ENCODE peak calls at places on chromosome 11, in five cellular contexts. U is CD4-positive, CD25-positive, alpha-beta regulatory T cell; X is foreskin fibroblast; W is neuronal stem cell; V is OCI-LY7. K is an unnamed sample.

GRCh38 chr11:117657801-117658200 is 139.2 kb downstream of the DSCAML1 start:
- DNase-seq in U (no peak), X (no peak), W (no peak), V (no peak), K (no peak)

GRCh38 chr11:73797457-73797856 is 9.8 kb downstream of the MRPL48 start:
- DNase-seq in U (no peak), X (no peak), W (no peak), V (no peak), K (no peak)

GRCh38 chr11:119316017-119316728 is 757 bp downstream of the MCAM start:
- DNase-seq in U (no peak), X (no peak), W (no peak), V (no peak), K (no peak)

GRCh38 chr11:24422371-24422770 is 74.5 kb upstream of the LUZP2 start:
- DNase-seq in U (no peak), X (no peak), W (no peak), V (no peak), K (no peak)

GRCh38 chr11:3225159-3225758 is 6.6 kb upstream of the MRGPRG start:
- DNase-seq in U (no peak), X (no peak), W (no peak), V (no peak), K (no peak)

GRCh38 chr11:44556735-44557409 is 8.6 kb upstream of the CD82 start:
- DNase-seq in U (peak), X (peak), W (peak), V (peak), K (peak)

GRCh38 chr11:69360606-69361005 is 66.7 kb downstream of the MYEOV start:
- DNase-seq in U (no peak), X (no peak), W (no peak), V (no peak), K (no peak)

GRCh38 chr11:46003647-46004046 is 81.2 kb downstream of the LARGE2 start:
- DNase-seq in U (no peak), X (no peak), W (no peak), V (no peak), K (no peak)

GRCh38 chr11:72786305-72787261 is 7.3 kb downstream of the STARD10 start:
- DNase-seq in U (no peak), X (no peak), W (no peak), V (no peak), K (no peak)

GRCh38 chr11:2150206-2150847 is 10.7 kb downstream of the INS start:
- DNase-seq in U (no peak), X (peak), W (peak), V (peak), K (no peak)

GRCh38 chr11:111729441-111729840 is 36.7 kb downstream of the PPP2R1B start:
- DNase-seq in U (no peak), X (no peak), W (no peak), V (no peak), K (no peak)

GRCh38 chr11:63592975-63593395 is 21.2 kb downstream of the PLAAT3 start:
- DNase-seq in U (no peak), X (peak), W (no peak), V (peak), K (peak)

GRCh38 chr11:61037694-61038093 is 64.6 kb upstream of the CD5 start:
- DNase-seq in U (no peak), X (peak), W (no peak), V (no peak), K (no peak)

DNA sequence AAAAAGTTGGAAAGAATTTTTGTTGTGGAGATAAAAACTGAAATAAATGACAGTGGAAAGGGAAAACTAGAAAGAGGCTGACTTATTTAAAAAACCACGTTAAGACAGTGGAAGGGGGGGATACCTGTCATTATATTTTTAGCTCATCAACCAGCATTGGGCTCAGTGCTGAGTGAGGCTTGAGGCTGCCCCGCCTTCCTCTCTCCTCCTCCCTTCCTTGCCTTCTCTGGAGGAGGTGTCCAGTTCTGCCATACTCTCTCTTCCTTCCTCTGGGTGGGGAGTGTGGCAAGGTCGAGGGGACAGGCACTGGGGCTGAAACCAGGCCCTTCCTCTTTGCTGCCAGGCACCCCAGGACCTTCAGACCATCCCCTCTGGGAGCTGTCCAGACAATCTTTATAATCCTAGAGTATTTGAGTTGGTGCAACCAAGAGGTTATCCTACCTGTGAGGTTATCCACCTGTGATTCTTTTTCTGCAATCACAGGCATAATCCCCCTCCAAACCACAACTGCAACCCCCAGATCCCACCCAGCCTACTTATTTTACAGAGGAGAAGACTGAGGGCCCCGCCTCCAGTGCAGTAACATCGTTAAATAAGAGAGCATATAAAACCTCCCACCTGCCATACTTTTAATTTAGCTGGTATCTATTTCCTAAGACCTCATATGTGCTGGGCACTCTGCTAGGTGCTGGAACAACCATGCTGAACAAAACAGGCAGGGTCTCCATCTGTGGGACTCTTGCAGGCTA is 578.5 kb downstream of the BUD13 start:
- DNase-seq in U (no peak), X (no peak), W (no peak), V (no peak), K (no peak)
- H3K4me3 ChIP-seq in U (no peak), X (peak), W (no peak), V (no peak), K (no peak)

DNA sequence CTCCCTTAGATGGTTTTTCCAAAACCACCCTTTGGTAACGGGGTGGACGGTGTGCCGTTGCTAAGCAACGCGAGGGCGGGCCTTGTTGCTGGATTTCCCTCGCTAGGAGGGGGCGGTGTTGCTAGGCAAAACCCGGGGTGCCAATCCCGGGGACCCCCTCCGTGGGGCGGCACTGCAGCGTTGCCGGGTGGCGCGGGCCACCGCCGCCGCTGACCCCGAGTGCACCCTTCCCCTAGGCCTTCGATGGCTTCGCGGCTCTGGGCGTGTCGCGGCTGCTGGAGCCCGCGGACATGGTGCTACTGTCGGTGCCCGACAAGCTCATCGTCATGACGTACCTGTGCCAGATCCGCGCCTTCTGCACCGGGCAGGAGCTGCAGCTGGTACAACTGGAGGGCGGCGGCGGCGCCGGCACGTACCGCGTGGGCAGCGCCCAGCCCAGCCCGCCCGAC is 8.9 kb downstream of the EHBP1L1 start:
- DNase-seq in U (no peak), X (peak), W (no peak), V (no peak), K (no peak)
- H3K4me3 ChIP-seq in U (no peak), X (no peak), W (peak), V (no peak), K (no peak)

GRCh38 chr11:18379201-18379600 is 15.2 kb upstream of the LDHA start:
- DNase-seq in U (no peak), X (no peak), W (no peak), V (no peak), K (no peak)

GRCh38 chr11:18384157-18384641 is 10.2 kb upstream of the LDHA start:
- DNase-seq in U (no peak), X (peak), W (no peak), V (peak), K (no peak)

GRCh38 chr11:18383388-18384156 is 10.8 kb upstream of the LDHA start:
- DNase-seq in U (peak), X (peak), W (no peak), V (peak), K (peak)
- H3K4me3 ChIP-seq in U (peak), X (peak), W (no peak), V (no peak), K (peak)

GRCh38 chr11:75398906-75399305 is 412 bp upstream of the RPS3 start:
- DNase-seq in U (no peak), X (no peak), W (no peak), V (no peak), K (no peak)
- H3K4me3 ChIP-seq in U (no peak), X (no peak), W (no peak), V (peak), K (no peak)

GRCh38 chr11:58905141-58905715 is 34.1 kb upstream of the GLYATL1 start:
- DNase-seq in U (no peak), X (peak), W (peak), V (no peak), K (no peak)
- H3K4me3 ChIP-seq in U (no peak), X (peak), W (peak), V (no peak), K (no peak)

GRCh38 chr11:113332638-113333329 is 18.4 kb downstream of the TTC12 start:
- DNase-seq in U (no peak), X (no peak), W (no peak), V (no peak), K (no peak)
- H3K4me3 ChIP-seq in U (no peak), X (no peak), W (no peak), V (no peak), K (no peak)

GRCh38 chr11:79291948-79292347 is 148.9 kb downstream of the TENM4 start:
- DNase-seq in U (no peak), X (no peak), W (no peak), V (no peak), K (no peak)
- H3K4me3 ChIP-seq in U (no peak), X (no peak), W (no peak), V (no peak), K (no peak)

K was measured in Jurkat, Clone E6-1.